ENCODE peak calls at places on chromosomes 3 and 15, in four cellular contexts. One of them, this sample, is unnamed.

GRCh38 chr3:73552700-73553099 is 72.0 kb downstream of the PDZRN3 start:
- DNase-seq in SHP77: no peak
- DNase-seq in DMS153: peak
- DNase-seq in ELF-1: no peak
- DNase-seq in this sample: no peak

GRCh38 chr3:123414958-123415792 is 33.7 kb downstream of the ADCY5 start:
- DNase-seq in SHP77: no peak
- DNase-seq in DMS153: no peak
- DNase-seq in ELF-1: no peak
- DNase-seq in this sample: no peak

GRCh38 chr3:156685198-156685597 is 10.8 kb downstream of the TIPARP start:
- DNase-seq in SHP77: no peak
- DNase-seq in DMS153: peak
- DNase-seq in ELF-1: no peak
- DNase-seq in this sample: no peak

GRCh38 chr3:114080201-114080600 is 23.7 kb downstream of the QTRT2 start:
- DNase-seq in SHP77: no peak
- DNase-seq in DMS153: no peak
- DNase-seq in ELF-1: no peak
- DNase-seq in this sample: no peak

GRCh38 chr15:94306700-94307650 is 75.6 kb downstream of the MCTP2 start:
- DNase-seq in SHP77: no peak
- DNase-seq in DMS153: no peak
- DNase-seq in ELF-1: no peak
- DNase-seq in this sample: no peak

GRCh38 chr15:85618956-85619491 is 175.7 kb downstream of the KLHL25 start:
- DNase-seq in SHP77: no peak
- DNase-seq in DMS153: no peak
- DNase-seq in ELF-1: peak
- DNase-seq in this sample: no peak

GRCh38 chr15:66657062-66658020 is 44.7 kb upstream of the SMAD6 start:
- DNase-seq in SHP77: no peak
- DNase-seq in DMS153: no peak
- DNase-seq in ELF-1: peak
- DNase-seq in this sample: no peak

GRCh38 chr3:53473422-53473821 is 21.0 kb upstream of the CACNA1D start:
- DNase-seq in SHP77: no peak
- DNase-seq in DMS153: no peak
- DNase-seq in ELF-1: peak
- DNase-seq in this sample: no peak

This sample was measured in NCI-H2029 treated with DMSO at 0.1 percent for 48 hours.